ENCODE peak calls at places on chromosomes 3 and 15, in four cellular contexts. H is colonic mucosa, P is GM23248, L is psoas muscle. S is an unnamed sample. For H3K4me1, the result is how much of the 10 kb centered on the place peaks cover.

GRCh38 chr3:129205109-129205832 is 21.6 kb upstream of the CNBP start:
- DNase-seq in H (no peak), P (no peak), L (no peak), S (no peak)

GRCh38 chr3:132625613-132626012 is 28.5 kb downstream of the ACKR4 start:
- DNase-seq in L (no peak), H (no peak), P (no peak), S (no peak)

GRCh38 chr15:63133786-63134185 is 12.1 kb downstream of the LACTB start:
- DNase-seq in H (no peak), L (no peak), P (peak), S (no peak)

GRCh38 chr3:155859859-155860258 is 5.6 kb upstream of the SLC33A1 start:
- DNase-seq in L (no peak), P (peak), H (no peak), S (no peak)

GRCh38 chr3:99384596-99384995 is 253.8 kb upstream of the COL8A1 start:
- DNase-seq in L (no peak), H (no peak), P (peak), S (no peak)

GRCh38 chr15:99729920-99730319 is 3.3 kb downstream of the LYSMD4 start:
- DNase-seq in P (peak), L (no peak), H (peak), S (no peak)

GRCh38 chr3:174931473-174931872 is 72.3 kb downstream of the NAALADL2 start:
- DNase-seq in H (no peak), P (peak), L (no peak), S (no peak)

GRCh38 chr3:151459360-151459759 is 1.5 kb downstream of the IGSF10 start:
- DNase-seq in H (no peak), L (no peak), P (no peak), S (no peak)

GRCh38 chr15:78070049-78070698 is 7.3 kb downstream of the TBC1D2B start:
- DNase-seq in P (no peak), L (no peak), H (no peak), S (no peak)
- H3K4me1 ChIP-seq in P (half or more), L (half or more), H (under half), S (half or more)

GRCh38 chr3:52225452-52226228 is at the start of gene TLR9:
- DNase-seq in P (no peak), H (no peak), L (peak), S (no peak)

GRCh38 chr3:52226229-52226817 is 878 bp upstream of the TLR9 start:
- DNase-seq in L (no peak), P (no peak), H (no peak), S (no peak)

GRCh38 chr3:52228266-52228665 is 2.8 kb upstream of the TLR9 start:
- DNase-seq in L (no peak), P (no peak), H (no peak), S (no peak)

GRCh38 chr3:52227766-52228165 is 2.3 kb upstream of the TLR9 start:
- DNase-seq in P (no peak), L (no peak), H (no peak), S (no peak)

GRCh38 chr3:52227117-52227516 is 1.7 kb upstream of the TLR9 start:
- DNase-seq in L (no peak), P (no peak), H (no peak), S (no peak)
- H3K4me3 ChIP-seq in L (no peak), P (no peak), H (no peak), S (no peak)

DNA sequence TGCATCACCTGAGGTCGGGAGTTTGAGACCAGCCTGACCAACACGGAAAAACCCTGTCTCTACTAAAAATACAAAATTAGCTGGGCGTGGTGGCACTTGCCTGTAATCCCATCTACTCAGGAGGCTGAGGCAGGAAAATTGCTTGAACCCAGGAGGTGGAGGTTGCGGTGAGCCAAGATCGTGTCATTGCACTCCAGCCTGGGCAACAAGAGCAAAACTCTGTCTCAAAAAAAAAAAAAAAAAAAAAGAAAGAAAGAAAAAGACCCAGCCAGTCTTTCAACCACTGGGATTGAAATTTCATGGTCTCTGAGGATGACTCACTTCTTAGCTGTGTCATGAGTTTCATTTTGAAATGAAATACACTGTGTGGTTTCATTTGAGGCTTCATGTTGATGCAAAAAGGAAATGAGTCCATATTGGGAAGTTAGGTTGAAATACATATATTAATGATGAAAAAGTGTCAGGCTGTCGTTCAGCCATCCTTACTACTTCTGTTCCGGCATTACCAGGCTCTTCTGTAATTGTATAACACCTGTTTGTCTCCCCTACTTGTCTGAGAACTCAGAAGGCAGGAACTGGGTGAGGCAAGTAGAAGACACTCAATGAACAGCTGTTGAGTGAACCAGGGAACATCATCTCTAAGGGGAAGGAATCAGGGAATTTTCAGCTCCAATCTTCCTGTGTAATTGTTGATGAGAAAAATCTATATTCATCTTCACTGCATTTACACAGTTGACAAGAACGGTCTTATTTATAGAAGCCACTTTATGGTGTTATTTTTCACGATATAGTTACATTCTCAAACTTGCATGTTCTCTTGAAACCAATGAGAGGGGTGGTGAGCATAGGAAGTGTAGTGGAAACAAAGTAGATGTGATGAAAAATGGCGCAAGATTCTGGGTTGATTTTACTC is 87.4 kb downstream of the NFKBIZ start:
- DNase-seq in P (peak), L (no peak), H (no peak), S (no peak)
- H3K4me1 ChIP-seq in P (half or more), L (under half), H (under half), S (under half)

DNA sequence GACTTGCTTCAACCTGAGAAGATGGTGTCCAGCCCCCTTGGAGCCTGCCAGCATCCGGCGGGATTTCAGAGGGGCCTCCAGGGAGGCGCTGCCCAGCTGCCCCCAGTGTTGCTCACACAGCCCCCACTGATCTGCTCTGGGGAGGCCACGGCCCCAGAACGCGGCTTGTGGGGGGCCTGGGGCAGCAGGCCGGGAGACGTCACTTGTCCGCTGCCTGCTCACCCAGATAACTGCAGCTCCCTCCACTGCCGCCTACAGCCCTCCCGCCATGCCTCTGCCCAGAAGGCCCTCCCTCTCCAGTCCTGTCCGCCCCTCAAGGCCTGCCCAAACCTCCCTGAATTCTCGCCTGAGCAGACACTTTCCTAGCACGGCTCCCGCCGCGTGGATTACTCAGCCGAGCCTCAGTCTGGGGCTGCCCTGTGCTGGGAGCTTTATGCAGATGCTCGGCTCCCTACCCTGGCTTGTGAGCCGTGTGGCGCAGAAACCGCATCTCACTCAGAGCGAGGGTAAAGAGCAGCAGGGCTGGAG is 17.2 kb upstream of the ADIPOQ start:
- DNase-seq in L (peak), P (peak), H (no peak), S (no peak)
- H3K4me3 ChIP-seq in L (no peak), P (no peak), H (no peak), S (no peak)

DNA sequence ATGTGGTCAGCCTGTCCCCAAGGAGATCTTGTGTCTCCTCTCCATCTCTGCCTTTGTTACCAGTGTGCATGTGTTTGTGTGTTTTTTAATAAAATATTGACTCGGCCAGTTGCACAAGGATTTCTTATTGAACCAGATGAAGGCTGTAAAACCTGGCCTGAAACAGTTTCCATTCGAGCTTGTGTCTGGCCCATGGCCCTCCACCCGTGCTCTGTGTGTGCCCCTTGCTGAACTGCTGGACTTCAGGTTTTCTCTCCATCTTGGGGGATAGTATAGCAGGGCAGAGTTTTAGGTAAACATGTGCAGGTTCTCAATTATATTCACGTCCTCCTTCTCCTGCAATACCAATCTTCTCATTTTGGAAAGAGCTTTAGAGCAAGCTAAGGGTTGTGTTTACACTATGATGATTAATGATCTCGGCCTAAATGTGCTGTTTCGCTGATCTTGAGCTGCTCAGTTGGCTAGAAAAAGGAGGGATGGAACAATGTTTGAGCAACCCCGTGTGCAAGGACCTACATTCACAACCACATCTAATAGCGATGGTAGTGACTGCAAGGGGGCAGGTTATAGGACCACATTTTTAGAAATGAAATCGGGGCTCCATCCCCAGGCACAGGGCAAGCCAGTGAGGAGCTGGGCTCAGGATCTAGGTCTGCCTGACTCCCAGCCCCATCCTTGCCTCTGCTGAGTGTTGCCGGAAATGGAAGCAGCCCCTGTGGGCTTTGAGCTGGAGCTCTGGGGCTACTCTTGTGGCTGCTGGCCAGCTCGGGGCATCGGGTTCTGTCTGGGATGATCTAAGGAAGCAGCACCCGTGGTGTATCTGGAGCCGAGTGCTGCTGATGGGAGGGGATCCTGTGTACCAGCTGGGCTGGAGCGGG is 47.7 kb downstream of the CMTM6 start:
- DNase-seq in H (peak), P (no peak), L (no peak), S (no peak)
- H3K4me1 ChIP-seq in H (under half), P (under half), L (under half), S (under half)

DNA sequence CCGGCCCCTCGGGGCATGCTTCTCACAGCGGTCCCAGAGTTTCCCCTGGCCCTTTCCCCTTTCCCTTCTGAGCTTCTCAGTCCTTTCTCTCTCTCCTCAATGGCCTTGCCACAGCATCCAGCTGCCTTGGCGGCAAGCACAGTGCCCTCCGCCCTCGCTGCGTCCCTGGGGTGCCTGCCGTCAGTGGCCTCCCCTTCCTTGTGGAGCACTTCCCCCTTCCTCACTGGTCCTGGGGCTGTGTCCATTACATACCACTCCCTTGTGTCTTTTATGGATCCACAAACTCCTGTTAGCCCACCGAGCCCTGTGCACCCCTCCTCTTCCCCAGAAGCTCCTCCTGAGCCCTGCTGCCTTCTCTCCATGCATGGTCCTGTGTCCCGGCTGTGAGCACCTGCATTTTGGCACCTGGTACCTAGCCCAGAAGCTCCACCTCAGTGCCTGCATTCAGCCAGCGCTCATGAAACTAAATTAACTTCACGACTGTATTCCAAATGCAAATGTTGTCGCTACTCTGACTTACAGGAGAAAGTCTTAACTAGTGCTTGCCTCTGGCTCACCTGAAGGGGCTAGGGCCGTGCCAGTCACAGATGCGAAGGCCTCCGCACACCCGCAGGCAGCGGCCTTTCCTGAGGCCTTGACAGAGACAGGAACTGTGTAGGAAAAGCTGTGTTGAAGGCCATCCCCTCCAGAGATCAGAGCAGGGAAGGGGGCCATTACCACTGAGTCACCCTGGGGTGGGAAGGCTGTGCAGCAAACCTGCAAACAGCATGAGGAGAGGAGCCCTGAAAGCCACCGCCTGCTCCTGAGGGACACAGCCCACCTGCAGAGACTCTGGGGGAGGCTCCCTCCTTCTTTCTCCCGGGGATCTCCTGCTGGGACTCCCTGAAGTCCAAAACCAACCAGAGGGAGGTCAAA is 19.1 kb upstream of the KLF13 start:
- DNase-seq in P (no peak), H (no peak), L (no peak), S (peak)
- H3K4me3 ChIP-seq in P (no peak), H (no peak), L (no peak), S (no peak)

GRCh38 chr3:64341355-64341754 is 116.1 kb upstream of the PRICKLE2 start:
- DNase-seq in L (peak), P (peak), H (no peak), S (no peak)

GRCh38 chr3:64343692-64344440 is 118.6 kb upstream of the PRICKLE2 start:
- DNase-seq in L (no peak), H (no peak), P (peak), S (no peak)

GRCh38 chr3:64345351-64345750 is 120.1 kb upstream of the PRICKLE2 start:
- DNase-seq in L (no peak), P (peak), H (no peak), S (no peak)

GRCh38 chr3:64344721-64345207 is 119.5 kb upstream of the PRICKLE2 start:
- DNase-seq in H (no peak), P (peak), L (no peak), S (no peak)

GRCh38 chr3:64342940-64343691 is 117.8 kb upstream of the PRICKLE2 start:
- DNase-seq in H (no peak), P (peak), L (no peak), S (no peak)
- H3K4me1 ChIP-seq in H (under half), P (half or more), L (under half), S (under half)

S was measured in vagina.